ENCODE peak calls at places on chromosomes 13 and 19, in eight cellular contexts. K is heart left ventricle; U is RPMI8226; I is activated CD8-positive, alpha-beta memory T cell treated with anti-CD3 and anti-CD28 coated beads for 4 hours; N is activated naive CD8-positive, alpha-beta T cell treated with anti-CD3 and anti-CD28 coated beads for 36 hours; C is cortex of kidney; G is fibroblast of mammary gland; H is HuH-7. M is an unnamed sample.

GRCh38 chr13:96898855-96899254 is 95.4 kb downstream of the OXGR1 start:
- DNase-seq in K (no peak), U (no peak), I (no peak), N (no peak), C (no peak), G (no peak), H (no peak), M (no peak)

GRCh38 chr13:79490326-79490725 is 9.4 kb downstream of the NDFIP2 start:
- DNase-seq in K (no peak), U (no peak), I (no peak), N (no peak), C (no peak), G (no peak), H (no peak), M (no peak)

GRCh38 chr19:9306443-9306842 is 3.2 kb downstream of the ZNF699 start:
- DNase-seq in K (no peak), U (no peak), I (no peak), N (no peak), C (no peak), G (peak), H (no peak), M (no peak)

GRCh38 chr19:45528744-45529453 is 21.6 kb downstream of the VASP start:
- DNase-seq in K (no peak), U (no peak), I (no peak), N (peak), C (no peak), G (peak), H (no peak), M (peak)

GRCh38 chr13:28751210-28751935 is 32.6 kb upstream of the SLC46A3 start:
- DNase-seq in K (no peak), U (no peak), I (no peak), N (no peak), C (no peak), G (no peak), H (no peak), M (no peak)

GRCh38 chr19:6551091-6551490 is 20.3 kb downstream of the TNFSF9 start:
- DNase-seq in K (no peak), U (no peak), I (no peak), N (no peak), C (no peak), G (no peak), H (no peak), M (no peak)

GRCh38 chr19:10102787-10103236 is 334 bp upstream of the ANGPTL6 start:
- DNase-seq in K (no peak), U (no peak), I (no peak), N (no peak), C (no peak), G (no peak), H (no peak), M (no peak)

GRCh38 chr19:45102481-45102880 is 9.5 kb downstream of the PPP1R37 start:
- DNase-seq in K (no peak), U (no peak), I (no peak), N (no peak), C (no peak), G (no peak), H (no peak), M (no peak)

GRCh38 chr19:18418725-18419194 is 438 bp upstream of the SSBP4 start:
- DNase-seq in K (peak), U (no peak), I (no peak), N (peak), C (no peak), G (no peak), H (no peak), M (no peak)

GRCh38 chr19:32174386-32175113 is 170.9 kb upstream of the ZNF507 start:
- DNase-seq in K (no peak), U (no peak), I (no peak), N (no peak), C (no peak), G (no peak), H (no peak), M (no peak)

GRCh38 chr19:44745386-44745831 is 3.1 kb upstream of the BCL3 start:
- DNase-seq in K (peak), U (no peak), I (no peak), N (no peak), C (no peak), G (peak), H (peak), M (no peak)

GRCh38 chr13:114105351-114106225 is 26.8 kb downstream of the RASA3 start:
- DNase-seq in K (no peak), U (no peak), I (no peak), N (no peak), C (no peak), G (no peak), H (no peak), M (peak)

GRCh38 chr19:29535432-29535831 is 9.6 kb downstream of the VSTM2B start:
- DNase-seq in K (no peak), U (no peak), I (no peak), N (no peak), C (no peak), G (no peak), H (no peak), M (peak)

GRCh38 chr13:35984776-35985453 is 146.3 kb downstream of the DCLK1 start:
- DNase-seq in K (no peak), U (no peak), I (no peak), N (no peak), C (no peak), G (no peak), H (no peak), M (no peak)

GRCh38 chr13:48567521-48568331 is 34.8 kb upstream of the RCBTB2 start:
- DNase-seq in K (peak), U (no peak), I (no peak), N (no peak), C (no peak), G (peak), H (no peak), M (no peak)

GRCh38 chr19:48117515-48118330 is 7.1 kb upstream of the PLA2G4C start:
- DNase-seq in K (no peak), U (no peak), I (no peak), N (no peak), C (no peak), G (no peak), H (no peak), M (no peak)

GRCh38 chr13:101757446-101758039 is 305.1 kb downstream of the ITGBL1 start:
- DNase-seq in K (no peak), U (peak), I (no peak), N (no peak), C (no peak), G (peak), H (no peak), M (no peak)

GRCh38 chr19:566403-566802 is 6.0 kb upstream of the BSG start:
- DNase-seq in K (no peak), U (no peak), I (no peak), N (no peak), C (no peak), G (peak), H (peak), M (no peak)

GRCh38 chr13:110193491-110193890 is 113.5 kb downstream of the COL4A1 start:
- DNase-seq in K (no peak), U (no peak), I (no peak), N (no peak), C (no peak), G (no peak), H (no peak), M (no peak)

GRCh38 chr19:46068345-46069258 is 27.8 kb upstream of the IGFL4 start:
- DNase-seq in K (no peak), U (peak), I (no peak), N (no peak), C (no peak), G (peak), H (no peak), M (no peak)

GRCh38 chr13:76845865-76846264 is 40.3 kb downstream of the KCTD12 start:
- DNase-seq in K (no peak), U (no peak), I (no peak), N (no peak), C (no peak), G (no peak), H (no peak), M (no peak)

GRCh38 chr13:76976929-76977328 is 15.0 kb upstream of the CLN5 start:
- DNase-seq in K (no peak), U (no peak), I (no peak), N (no peak), C (no peak), G (no peak), H (no peak), M (no peak)

GRCh38 chr13:114130708-114131580 is 1.5 kb downstream of the RASA3 start:
- DNase-seq in K (peak), U (peak), I (no peak), N (peak), C (no peak), G (peak), H (no peak), M (peak)

GRCh38 chr13:31528758-31529157 is 210.6 kb upstream of the RXFP2 start:
- DNase-seq in K (no peak), U (no peak), I (no peak), N (no peak), C (no peak), G (no peak), H (no peak), M (no peak)

GRCh38 chr13:45621950-45622349 is 6.4 kb upstream of the ERICH6B start:
- DNase-seq in K (no peak), U (no peak), I (no peak), N (no peak), C (no peak), G (no peak), H (no peak), M (no peak)

GRCh38 chr19:12112701-12113100 is 27.4 kb downstream of the ZNF20 start:
- DNase-seq in K (no peak), U (no peak), I (no peak), N (peak), C (no peak), G (no peak), H (no peak), M (no peak)

GRCh38 chr19:50835785-50836542 is 2.6 kb upstream of the KLK15 start:
- DNase-seq in K (peak), U (peak), I (peak), N (peak), C (no peak), G (peak), H (peak), M (peak)

GRCh38 chr19:15810335-15810734 is 5.1 kb downstream of the OR10H1 start:
- DNase-seq in K (peak), U (peak), I (no peak), N (no peak), C (no peak), G (peak), H (no peak), M (no peak)

GRCh38 chr19:44603201-44603945 is 10.0 kb upstream of the IGSF23 start:
- DNase-seq in K (peak), U (no peak), I (no peak), N (no peak), C (no peak), G (peak), H (no peak), M (no peak)

GRCh38 chr19:39475748-39476147 is 4.9 kb upstream of the TIMM50 start:
- DNase-seq in K (no peak), U (no peak), I (no peak), N (no peak), C (no peak), G (no peak), H (no peak), M (no peak)

GRCh38 chr19:58543826-58544590 is at the start of gene TRIM28:
- DNase-seq in K (peak), U (peak), I (peak), N (peak), C (no peak), G (peak), H (peak), M (peak)

GRCh38 chr13:79434578-79434977 is 28.5 kb upstream of the RBM26 start:
- DNase-seq in K (no peak), U (no peak), I (no peak), N (no peak), C (no peak), G (peak), H (no peak), M (no peak)

GRCh38 chr13:112849500-112849899 is 119.5 kb upstream of the MCF2L start:
- DNase-seq in K (no peak), U (no peak), I (no peak), N (no peak), C (no peak), G (peak), H (no peak), M (no peak)

GRCh38 chr19:46118136-46118535 is 6.4 kb downstream of the IGFL3 start:
- DNase-seq in K (no peak), U (no peak), I (no peak), N (no peak), C (no peak), G (no peak), H (no peak), M (no peak)